ENCODE peak calls at places on chromosomes 6 and 20, in six cellular contexts. S is stimulated activated naive CD4-positive, alpha-beta T cell treated with Interleukin-2 at 50 U/mL for 16 hours; I is A549; J is non-pigmented ciliary epithelial cell; P is cardiac septum; A is bronchial epithelial cell. Y is an unnamed sample.

GRCh38 chr20:51456511-51457280 is 85.8 kb downstream of the NFATC2 start:
- DNase-seq in S (no peak), P (peak; percentile 96), I (peak; percentile 96), A (peak; percentile 91), J (no peak), Y (peak; percentile 97)

GRCh38 chr6:41644297-41644879 is 6.1 kb downstream of the MDFI start:
- DNase-seq in P (peak; percentile 15), I (no peak), S (no peak), A (peak; percentile 61), J (no peak), Y (peak; percentile 77)

GRCh38 chr6:144468709-144469108 is 183.6 kb downstream of the UTRN start:
- DNase-seq in S (no peak), P (no peak), J (no peak), A (no peak), I (no peak), Y (no peak)

GRCh38 chr6:42409582-42409981 is 42.1 kb downstream of the TRERF1 start:
- DNase-seq in S (no peak), A (no peak), J (no peak), I (no peak), P (no peak), Y (no peak)

GRCh38 chr6:107716688-107717089 is 107.4 kb downstream of the SCML4 start:
- DNase-seq in A (no peak), J (no peak), P (no peak), S (peak; percentile 73), I (peak; percentile 62), Y (peak; percentile 10)

GRCh38 chr20:44719841-44720240 is 4.7 kb downstream of the CCN5 start:
- DNase-seq in I (no peak), A (no peak), S (no peak), J (no peak), P (no peak), Y (no peak)

GRCh38 chr6:142008776-142009175 is 123.9 kb upstream of the GJE1 start:
- DNase-seq in S (no peak), I (no peak), A (peak; percentile 38), J (no peak), P (no peak), Y (peak; percentile 29)

GRCh38 chr20:8095648-8096572 is 36.2 kb upstream of the PLCB1 start:
- DNase-seq in J (no peak), S (no peak), P (no peak), I (no peak), A (peak; percentile 25), Y (peak; percentile 28)

GRCh38 chr20:17895641-17896246 is 72.8 kb downstream of the SNX5 start:
- DNase-seq in S (peak; percentile 48), A (peak; percentile 40), J (no peak), I (no peak), P (peak; percentile 84), Y (peak; percentile 58)

GRCh38 chr6:31827286-31828079 is at the start of gene HSPA1B:
- DNase-seq in J (peak; percentile 99), A (peak; percentile 99), P (peak; percentile 99), I (peak; percentile 99), S (peak; percentile 98), Y (peak; percentile 100)

GRCh38 chr6:42451146-42451594 is 556 bp downstream of the TRERF1 start:
- DNase-seq in S (no peak), P (no peak), A (no peak), I (no peak), J (no peak), Y (no peak)

GRCh38 chr6:89581669-89582068 is 56.9 kb downstream of the LYRM2 start:
- DNase-seq in J (no peak), P (no peak), I (no peak), S (no peak), A (no peak), Y (no peak)

GRCh38 chr6:89938014-89938413 is 43.7 kb downstream of the GJA10 start:
- DNase-seq in J (no peak), P (no peak), S (no peak), I (no peak), A (no peak), Y (no peak)

GRCh38 chr6:131065112-131065823 is 2.2 kb upstream of the EPB41L2 start:
- DNase-seq in I (no peak), J (no peak), A (peak; percentile 38), P (no peak), S (no peak), Y (peak; percentile 40)

GRCh38 chr20:39785252-39785917 is 823.2 kb downstream of the DHX35 start:
- DNase-seq in P (no peak), A (peak; percentile 12), J (no peak), S (no peak), I (no peak), Y (no peak)

GRCh38 chr6:30548375-30548774 is 7.9 kb downstream of the GNL1 start:
- DNase-seq in I (no peak), P (no peak), S (no peak), A (no peak), J (no peak), Y (no peak)

GRCh38 chr6:49546371-49546770 is 4.1 kb upstream of the C6orf141 start:
- DNase-seq in J (no peak), I (no peak), P (no peak), S (no peak), A (no peak), Y (no peak)

GRCh38 chr6:158284340-158285210 is 27.7 kb upstream of the TULP4 start:
- DNase-seq in A (peak; percentile 13), S (peak; percentile 3), P (no peak), J (peak; percentile 34), I (peak; percentile 90), Y (peak; percentile 44)

GRCh38 chr20:53621482-53622246 is 28.0 kb upstream of the ZNF217 start:
- DNase-seq in S (no peak), P (no peak), I (peak; percentile 96), A (peak; percentile 96), J (peak; percentile 45), Y (peak; percentile 93)

GRCh38 chr6:27138837-27139752 is 108.4 kb upstream of the PRSS16 start:
- DNase-seq in A (no peak), J (no peak), P (no peak), S (peak; percentile 57), I (peak; percentile 84), Y (peak; percentile 39)

GRCh38 chr20:48743807-48744206 is 84.0 kb downstream of the PREX1 start:
- DNase-seq in I (no peak), A (no peak), S (no peak), P (no peak), J (no peak), Y (no peak)

GRCh38 chr6:35486005-35486925 is 10.6 kb downstream of the TEAD3 start:
- DNase-seq in P (no peak), A (peak; percentile 91), S (no peak), J (no peak), I (no peak), Y (peak; percentile 98)

GRCh38 chr20:33646191-33646590 is 15.9 kb upstream of the C20orf144 start:
- DNase-seq in P (no peak), I (no peak), J (no peak), S (no peak), A (no peak), Y (no peak)

GRCh38 chr6:166551797-166552495 is 34.5 kb downstream of the RAMACL start:
- DNase-seq in I (no peak), S (no peak), P (no peak), A (no peak), J (no peak), Y (no peak)

GRCh38 chr6:88166901-88167624 is 916 bp upstream of the CNR1 start:
- DNase-seq in I (no peak), J (no peak), A (no peak), P (no peak), S (no peak), Y (no peak)

GRCh38 chr6:84762941-84763396 is 1.4 kb downstream of the TBX18 start:
- DNase-seq in S (no peak), A (no peak), I (no peak), J (no peak), P (no peak), Y (no peak)

GRCh38 chr6:32886674-32887383 is 32.8 kb downstream of the PSMB9 start:
- DNase-seq in P (no peak), I (peak; percentile 26), A (peak; percentile 34), J (peak; percentile 42), S (no peak), Y (peak; percentile 67)

GRCh38 chr20:24916412-24916811 is 32.7 kb upstream of the CST7 start:
- DNase-seq in J (no peak), S (no peak), A (no peak), P (no peak), I (no peak), Y (no peak)

GRCh38 chr6:43578748-43579147 is 2.8 kb downstream of the POLH start:
- DNase-seq in J (no peak), A (peak; percentile 3), P (no peak), S (no peak), I (no peak), Y (no peak)

GRCh38 chr6:82711992-82712788 is 348.6 kb downstream of the TPBG start:
- DNase-seq in S (no peak), J (no peak), P (no peak), A (no peak), I (no peak), Y (no peak)

GRCh38 chr6:98215531-98215930 is 618.8 kb upstream of the POU3F2 start:
- DNase-seq in A (no peak), P (no peak), J (no peak), S (no peak), I (no peak), Y (no peak)

GRCh38 chr6:129701721-129702455 is 8.1 kb downstream of the ARHGAP18 start:
- DNase-seq in I (no peak), J (peak; percentile 36), S (no peak), P (no peak), A (no peak), Y (no peak)

Y was measured in epithelial cell of esophagus.